ENCODE peak calls at places on chromosomes 5 and 9, in six cellular contexts. One of them, this sample, is unnamed.

GRCh38 chr5:171523781-171524180 is 104.3 kb downstream of the FGF18 start:
- DNase-seq in trophoblast cell: no peak
- DNase-seq in H1: no peak
- DNase-seq in IMR-90: no peak
- DNase-seq in H9: no peak
- DNase-seq in neuronal stem cell: no peak
- DNase-seq in this sample: no peak

GRCh38 chr9:31542384-31543055 is 841.9 kb upstream of the ACO1 start:
- DNase-seq in trophoblast cell: no peak
- DNase-seq in neuronal stem cell: no peak
- DNase-seq in H1: no peak
- DNase-seq in H9: peak; percentile 52
- DNase-seq in IMR-90: peak; percentile 4
- DNase-seq in this sample: peak; percentile 81

GRCh38 chr9:75715360-75715759 is 175.1 kb upstream of the PCSK5 start:
- DNase-seq in trophoblast cell: no peak
- DNase-seq in H1: no peak
- DNase-seq in neuronal stem cell: no peak
- DNase-seq in H9: no peak
- DNase-seq in IMR-90: no peak
- DNase-seq in this sample: no peak

GRCh38 chr9:119556129-119556875 is 187.1 kb upstream of the BRINP1 start:
- DNase-seq in IMR-90: peak; percentile 18
- DNase-seq in neuronal stem cell: peak; percentile 71
- DNase-seq in trophoblast cell: peak; percentile 32
- DNase-seq in H1: peak; percentile 93
- DNase-seq in H9: peak; percentile 88
- DNase-seq in this sample: peak; percentile 46

GRCh38 chr5:93578179-93578812 is 2.7 kb downstream of the NR2F1-AS1 start:
- DNase-seq in neuronal stem cell: no peak
- DNase-seq in IMR-90: peak; percentile 74
- DNase-seq in H1: no peak
- DNase-seq in trophoblast cell: no peak
- DNase-seq in H9: peak; percentile 39
- DNase-seq in this sample: peak; percentile 63

GRCh38 chr9:99690573-99690972 is 131.1 kb upstream of the NR4A3 start:
- DNase-seq in H9: no peak
- DNase-seq in IMR-90: no peak
- DNase-seq in trophoblast cell: no peak
- DNase-seq in neuronal stem cell: no peak
- DNase-seq in H1: no peak
- DNase-seq in this sample: no peak

GRCh38 chr5:151063590-151063989 is 17.2 kb downstream of the TNIP1 start:
- DNase-seq in trophoblast cell: no peak
- DNase-seq in H9: no peak
- DNase-seq in neuronal stem cell: no peak
- DNase-seq in IMR-90: no peak
- DNase-seq in H1: no peak
- DNase-seq in this sample: no peak

GRCh38 chr9:36158122-36158521 is 11.1 kb upstream of the CCIN start:
- DNase-seq in H1: no peak
- DNase-seq in H9: no peak
- DNase-seq in trophoblast cell: no peak
- DNase-seq in neuronal stem cell: no peak
- DNase-seq in IMR-90: peak; percentile 33
- DNase-seq in this sample: no peak

GRCh38 chr5:17019324-17019723 is 83.2 kb upstream of the MYO10 start:
- DNase-seq in trophoblast cell: peak; percentile 25
- DNase-seq in H1: no peak
- DNase-seq in neuronal stem cell: no peak
- DNase-seq in H9: no peak
- DNase-seq in IMR-90: peak; percentile 72
- DNase-seq in this sample: peak; percentile 64

GRCh38 chr9:88198346-88198807 is 60.1 kb upstream of the SPATA31C2 start:
- DNase-seq in trophoblast cell: peak; percentile 44
- DNase-seq in H1: no peak
- DNase-seq in IMR-90: peak; percentile 72
- DNase-seq in neuronal stem cell: no peak
- DNase-seq in H9: no peak
- DNase-seq in this sample: peak; percentile 93

GRCh38 chr5:1667648-1668140 is 131.9 kb downstream of the MRPL36 start:
- DNase-seq in H1: no peak
- DNase-seq in neuronal stem cell: no peak
- DNase-seq in trophoblast cell: no peak
- DNase-seq in H9: peak; percentile 39
- DNase-seq in IMR-90: no peak
- DNase-seq in this sample: no peak

GRCh38 chr5:174693697-174694400 is 30.5 kb upstream of the MSX2 start:
- DNase-seq in IMR-90: no peak
- DNase-seq in H1: peak; percentile 50
- DNase-seq in H9: no peak
- DNase-seq in neuronal stem cell: no peak
- DNase-seq in trophoblast cell: no peak
- DNase-seq in this sample: no peak

GRCh38 chr5:83377131-83377865 is 94.2 kb upstream of the VCAN start:
- DNase-seq in H9: no peak
- DNase-seq in neuronal stem cell: no peak
- DNase-seq in H1: no peak
- DNase-seq in trophoblast cell: no peak
- DNase-seq in IMR-90: peak; percentile 92
- DNase-seq in this sample: peak; percentile 56

GRCh38 chr9:4207476-4207875 is 92.4 kb downstream of the GLIS3 start:
- DNase-seq in neuronal stem cell: no peak
- DNase-seq in trophoblast cell: no peak
- DNase-seq in H1: no peak
- DNase-seq in H9: no peak
- DNase-seq in IMR-90: no peak
- DNase-seq in this sample: no peak

GRCh38 chr5:131282235-131282634 is 18.4 kb downstream of the CDC42SE2 start:
- DNase-seq in neuronal stem cell: no peak
- DNase-seq in IMR-90: no peak
- DNase-seq in trophoblast cell: no peak
- DNase-seq in H1: no peak
- DNase-seq in H9: no peak
- DNase-seq in this sample: no peak

GRCh38 chr5:175654807-175655206 is 3.1 kb upstream of the HRH2 start:
- DNase-seq in H9: no peak
- DNase-seq in H1: no peak
- DNase-seq in neuronal stem cell: no peak
- DNase-seq in IMR-90: no peak
- DNase-seq in trophoblast cell: no peak
- DNase-seq in this sample: no peak

GRCh38 chr9:104485014-104485413 is 19.0 kb upstream of the OR13F1 start:
- DNase-seq in neuronal stem cell: no peak
- DNase-seq in H9: no peak
- DNase-seq in IMR-90: no peak
- DNase-seq in H1: no peak
- DNase-seq in trophoblast cell: no peak
- DNase-seq in this sample: no peak

GRCh38 chr9:100011062-100011681 is 87.6 kb downstream of the ERP44 start:
- DNase-seq in neuronal stem cell: peak; percentile 51
- DNase-seq in trophoblast cell: peak; percentile 16
- DNase-seq in IMR-90: peak; percentile 67
- DNase-seq in H1: no peak
- DNase-seq in H9: no peak
- DNase-seq in this sample: peak; percentile 28

GRCh38 chr5:120055858-120056257 is 408.2 kb upstream of the PRR16 start:
- DNase-seq in IMR-90: peak; percentile 76
- DNase-seq in neuronal stem cell: no peak
- DNase-seq in H1: no peak
- DNase-seq in H9: no peak
- DNase-seq in trophoblast cell: no peak
- DNase-seq in this sample: peak; percentile 62

GRCh38 chr9:114016101-114016500 is 62.0 kb downstream of the AMBP start:
- DNase-seq in trophoblast cell: no peak
- DNase-seq in neuronal stem cell: no peak
- DNase-seq in IMR-90: no peak
- DNase-seq in H9: no peak
- DNase-seq in H1: no peak
- DNase-seq in this sample: no peak

GRCh38 chr5:134592141-134592746 is 40.4 kb downstream of the SAR1B start:
- DNase-seq in H1: peak; percentile 69
- DNase-seq in trophoblast cell: no peak
- DNase-seq in IMR-90: peak; percentile 41
- DNase-seq in neuronal stem cell: no peak
- DNase-seq in H9: peak; percentile 83
- DNase-seq in this sample: peak; percentile 19

GRCh38 chr5:175894805-175895204 is 23.4 kb downstream of the CPLX2 start:
- DNase-seq in IMR-90: no peak
- DNase-seq in trophoblast cell: no peak
- DNase-seq in H1: no peak
- DNase-seq in neuronal stem cell: no peak
- DNase-seq in H9: no peak
- DNase-seq in this sample: no peak

GRCh38 chr9:82645591-82645990 is 417.4 kb downstream of the RASEF start:
- DNase-seq in H1: no peak
- DNase-seq in neuronal stem cell: no peak
- DNase-seq in IMR-90: no peak
- DNase-seq in trophoblast cell: no peak
- DNase-seq in H9: no peak
- DNase-seq in this sample: peak; percentile 26

GRCh38 chr5:123450641-123451421 is 27.6 kb upstream of the CEP120 start:
- DNase-seq in H9: no peak
- DNase-seq in trophoblast cell: no peak
- DNase-seq in IMR-90: no peak
- DNase-seq in neuronal stem cell: no peak
- DNase-seq in H1: no peak
- DNase-seq in this sample: peak; percentile 57

GRCh38 chr5:7763621-7764072 is 87.3 kb downstream of the CFAP90 start:
- DNase-seq in trophoblast cell: no peak
- DNase-seq in neuronal stem cell: no peak
- DNase-seq in IMR-90: no peak
- DNase-seq in H9: no peak
- DNase-seq in H1: no peak
- DNase-seq in this sample: no peak

GRCh38 chr9:7570107-7570720 is 229.4 kb downstream of the DMAC1 start:
- DNase-seq in H9: peak; percentile 65
- DNase-seq in H1: peak; percentile 76
- DNase-seq in neuronal stem cell: peak; percentile 51
- DNase-seq in IMR-90: peak; percentile 33
- DNase-seq in trophoblast cell: peak; percentile 20
- DNase-seq in this sample: peak; percentile 49

GRCh38 chr9:91101598-91102168 is 260.0 kb downstream of the AUH start:
- DNase-seq in H9: no peak
- DNase-seq in IMR-90: no peak
- DNase-seq in trophoblast cell: peak; percentile 46
- DNase-seq in H1: no peak
- DNase-seq in neuronal stem cell: no peak
- DNase-seq in this sample: no peak

GRCh38 chr5:1488882-1489680 is 34.7 kb downstream of the LPCAT1 start:
- DNase-seq in neuronal stem cell: no peak
- DNase-seq in H1: no peak
- DNase-seq in H9: no peak
- DNase-seq in trophoblast cell: no peak
- DNase-seq in IMR-90: peak; percentile 90
- DNase-seq in this sample: peak; percentile 26

GRCh38 chr5:92801921-92802320 is 779.1 kb downstream of the NR2F1-AS1 start:
- DNase-seq in H1: no peak
- DNase-seq in IMR-90: no peak
- DNase-seq in neuronal stem cell: no peak
- DNase-seq in trophoblast cell: no peak
- DNase-seq in H9: no peak
- DNase-seq in this sample: peak; percentile 56

DNA sequence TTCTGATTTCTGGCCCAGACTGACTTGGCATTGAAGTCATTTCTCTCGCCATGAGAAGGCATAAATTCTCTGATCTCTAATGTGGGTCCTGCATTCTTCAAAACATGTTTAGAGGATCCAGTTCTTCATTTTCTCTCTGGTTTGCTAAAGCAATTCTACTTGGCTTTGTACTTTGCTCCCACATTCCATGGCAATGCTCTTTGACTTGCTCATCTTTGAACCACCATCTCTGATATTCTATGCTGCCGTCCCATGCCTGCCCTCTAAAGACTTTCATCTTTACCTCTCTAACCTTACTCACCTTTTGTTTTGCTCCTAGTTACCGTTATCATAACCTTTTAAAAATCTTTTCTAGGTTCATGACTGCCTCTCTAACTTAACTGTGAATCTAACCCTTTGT is 366.9 kb downstream of the KIF4B start:
- DNase-seq in H1: no peak
- DNase-seq in trophoblast cell: no peak
- DNase-seq in H9: no peak
- DNase-seq in IMR-90: no peak
- DNase-seq in neuronal stem cell: no peak
- DNase-seq in this sample: no peak
- H4K8ac ChIP-seq in H1: no peak overlapping the region
- H4K8ac ChIP-seq in trophoblast cell: no peak overlapping the region
- H4K8ac ChIP-seq in H9: no peak overlapping the region
- H4K8ac ChIP-seq in IMR-90: no peak overlapping the region
- H4K8ac ChIP-seq in neuronal stem cell: no peak overlapping the region
- H4K8ac ChIP-seq in this sample: no peak overlapping the region

DNA sequence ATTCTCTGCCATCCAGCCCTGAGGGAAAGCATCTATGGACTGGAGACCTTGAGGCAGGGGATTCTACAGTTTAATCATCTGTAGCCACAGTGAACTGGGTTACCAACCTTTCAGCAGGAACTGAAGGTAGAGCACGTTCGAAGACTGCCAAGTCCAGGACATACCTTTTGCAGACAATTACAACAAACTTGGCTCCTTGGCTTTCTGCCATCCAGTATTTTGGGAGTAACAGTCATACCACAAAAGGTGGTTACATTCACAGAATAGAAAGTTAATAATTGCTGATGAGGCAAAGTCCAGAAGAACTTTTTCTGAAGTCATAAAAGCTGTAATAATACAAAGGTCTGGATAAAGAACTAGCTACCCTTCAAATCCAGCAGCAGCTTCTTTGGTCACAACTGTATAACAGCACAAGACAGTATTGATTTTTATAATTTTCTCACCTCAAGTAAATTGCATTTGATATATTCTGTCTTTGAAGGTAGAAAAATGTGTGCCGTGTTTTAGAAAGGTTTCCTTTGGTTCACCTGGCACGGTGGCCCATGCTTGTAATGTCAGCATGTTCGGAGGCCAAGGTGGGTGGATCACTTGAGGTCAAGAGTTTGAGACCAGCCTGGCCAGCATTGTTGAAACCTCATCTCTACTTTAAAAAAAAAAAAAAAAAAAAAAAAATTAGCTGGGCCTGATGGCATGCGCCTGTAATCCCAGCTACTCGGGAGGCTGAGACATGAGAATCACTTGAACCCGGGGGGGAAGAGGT is 236.6 kb downstream of the NR3C1 start:
- DNase-seq in H9: no peak
- DNase-seq in neuronal stem cell: no peak
- DNase-seq in trophoblast cell: no peak
- DNase-seq in H1: no peak
- DNase-seq in IMR-90: no peak
- DNase-seq in this sample: no peak
- H4K91ac ChIP-seq in H9: no peak overlapping the region
- H4K91ac ChIP-seq in neuronal stem cell: no peak overlapping the region
- H4K91ac ChIP-seq in trophoblast cell: no peak overlapping the region
- H4K91ac ChIP-seq in H1: no peak overlapping the region
- H4K91ac ChIP-seq in IMR-90: no peak overlapping the region
- H4K91ac ChIP-seq in this sample: no peak overlapping the region

GRCh38 chr5:132963175-132964104 is at the start of gene AFF4:
- DNase-seq in neuronal stem cell: peak; percentile 94
- DNase-seq in trophoblast cell: peak; percentile 98
- DNase-seq in IMR-90: peak; percentile 95
- DNase-seq in H9: peak; percentile 97
- DNase-seq in H1: peak; percentile 95
- DNase-seq in this sample: peak; percentile 97
- H4K8ac ChIP-seq in neuronal stem cell: peak within 1 kb of the TSS; percentile 17
- H4K8ac ChIP-seq in trophoblast cell: peak within 1 kb of the TSS; percentile 95
- H4K8ac ChIP-seq in IMR-90: peak within 1 kb of the TSS; percentile 95
- H4K8ac ChIP-seq in H9: no peak within 1 kb of the TSS
- H4K8ac ChIP-seq in H1: peak within 1 kb of the TSS; percentile 87
- H4K8ac ChIP-seq in this sample: peak within 1 kb of the TSS; percentile 96

GRCh38 chr5:88873447-88873846 is 9.5 kb downstream of the MEF2C start:
- DNase-seq in IMR-90: no peak
- DNase-seq in H9: no peak
- DNase-seq in neuronal stem cell: no peak
- DNase-seq in trophoblast cell: no peak
- DNase-seq in H1: no peak
- DNase-seq in this sample: no peak
- H4K91ac ChIP-seq in IMR-90: no peak overlapping the region
- H4K91ac ChIP-seq in H9: no peak overlapping the region
- H4K91ac ChIP-seq in neuronal stem cell: no peak overlapping the region
- H4K91ac ChIP-seq in trophoblast cell: no peak overlapping the region
- H4K91ac ChIP-seq in H1: no peak overlapping the region
- H4K91ac ChIP-seq in this sample: no peak overlapping the region

This sample was measured in mesenchymal stem cell.